ENCODE peak calls at places on chromosomes 2 and 18, in ten cellular contexts. One of them, this sample, is unnamed. For H3K4me1, the result is how much of the 10 kb centered on the place peaks cover.

GRCh38 chr2:127326289-127326945 is 32.5 kb upstream of the ERCC3 start:
- DNase-seq in PC-9: no peak
- DNase-seq in HCT116: no peak
- DNase-seq in MM.1S: no peak
- DNase-seq in K562: no peak
- DNase-seq in PC-3: peak
- DNase-seq in H1: no peak
- DNase-seq in astrocyte: no peak
- DNase-seq in A549: no peak
- DNase-seq in SK-N-SH: no peak
- DNase-seq in this sample: peak

GRCh38 chr2:137938204-137938603 is 26.1 kb upstream of the HNMT start:
- DNase-seq in HCT116: no peak
- DNase-seq in H1: no peak
- DNase-seq in SK-N-SH: no peak
- DNase-seq in MM.1S: no peak
- DNase-seq in PC-3: no peak
- DNase-seq in K562: no peak
- DNase-seq in A549: no peak
- DNase-seq in PC-9: no peak
- DNase-seq in astrocyte: peak
- DNase-seq in this sample: no peak

GRCh38 chr2:143875295-143876199 is 644.4 kb downstream of the ZEB2 start:
- DNase-seq in PC-9: no peak
- DNase-seq in MM.1S: no peak
- DNase-seq in K562: no peak
- DNase-seq in H1: no peak
- DNase-seq in PC-3: no peak
- DNase-seq in SK-N-SH: no peak
- DNase-seq in astrocyte: no peak
- DNase-seq in A549: no peak
- DNase-seq in HCT116: no peak
- DNase-seq in this sample: no peak

GRCh38 chr18:58601468-58602266 is 27.2 kb downstream of the ALPK2 start:
- DNase-seq in HCT116: no peak
- DNase-seq in H1: no peak
- DNase-seq in MM.1S: no peak
- DNase-seq in A549: no peak
- DNase-seq in PC-3: no peak
- DNase-seq in SK-N-SH: no peak
- DNase-seq in K562: no peak
- DNase-seq in PC-9: no peak
- DNase-seq in astrocyte: no peak
- DNase-seq in this sample: no peak

GRCh38 chr18:9328776-9329175 is 5.8 kb upstream of the TWSG1 start:
- DNase-seq in MM.1S: no peak
- DNase-seq in H1: no peak
- DNase-seq in astrocyte: no peak
- DNase-seq in A549: no peak
- DNase-seq in PC-9: no peak
- DNase-seq in SK-N-SH: no peak
- DNase-seq in PC-3: peak
- DNase-seq in HCT116: no peak
- DNase-seq in K562: no peak
- DNase-seq in this sample: no peak

GRCh38 chr2:216695401-216695821 is at the start of gene IGFBP5:
- DNase-seq in H1: peak
- DNase-seq in PC-9: no peak
- DNase-seq in PC-3: peak
- DNase-seq in A549: no peak
- DNase-seq in K562: no peak
- DNase-seq in astrocyte: peak
- DNase-seq in SK-N-SH: peak
- DNase-seq in HCT116: no peak
- DNase-seq in MM.1S: no peak
- DNase-seq in this sample: no peak

GRCh38 chr2:108640731-108641130 is 78.6 kb upstream of the RANBP2 start:
- DNase-seq in K562: no peak
- DNase-seq in HCT116: no peak
- DNase-seq in astrocyte: peak
- DNase-seq in SK-N-SH: peak
- DNase-seq in PC-9: peak
- DNase-seq in MM.1S: no peak
- DNase-seq in A549: peak
- DNase-seq in PC-3: peak
- DNase-seq in H1: no peak
- DNase-seq in this sample: peak

GRCh38 chr18:74682141-74682997 is 84.7 kb downstream of the ZNF407 start:
- DNase-seq in PC-9: no peak
- DNase-seq in MM.1S: no peak
- DNase-seq in HCT116: no peak
- DNase-seq in A549: no peak
- DNase-seq in H1: no peak
- DNase-seq in PC-3: no peak
- DNase-seq in SK-N-SH: no peak
- DNase-seq in astrocyte: peak
- DNase-seq in K562: no peak
- DNase-seq in this sample: peak

GRCh38 chr2:44118257-44118656 is 50.4 kb upstream of the PPM1B start:
- DNase-seq in PC-3: no peak
- DNase-seq in K562: peak
- DNase-seq in PC-9: no peak
- DNase-seq in SK-N-SH: no peak
- DNase-seq in MM.1S: no peak
- DNase-seq in H1: no peak
- DNase-seq in A549: no peak
- DNase-seq in HCT116: no peak
- DNase-seq in astrocyte: peak
- DNase-seq in this sample: no peak

GRCh38 chr2:84115458-84115857 is 343.6 kb downstream of the SUCLG1 start:
- DNase-seq in H1: no peak
- DNase-seq in PC-3: no peak
- DNase-seq in astrocyte: no peak
- DNase-seq in HCT116: no peak
- DNase-seq in SK-N-SH: no peak
- DNase-seq in PC-9: no peak
- DNase-seq in MM.1S: no peak
- DNase-seq in A549: no peak
- DNase-seq in K562: no peak
- DNase-seq in this sample: no peak

GRCh38 chr2:206858972-206859739 is 80.2 kb upstream of the CPO start:
- DNase-seq in A549: no peak
- DNase-seq in H1: no peak
- DNase-seq in SK-N-SH: no peak
- DNase-seq in K562: no peak
- DNase-seq in PC-9: no peak
- DNase-seq in astrocyte: no peak
- DNase-seq in MM.1S: peak
- DNase-seq in HCT116: no peak
- DNase-seq in PC-3: no peak
- DNase-seq in this sample: no peak

GRCh38 chr2:42036413-42036812 is 11.4 kb upstream of the PKDCC start:
- DNase-seq in PC-3: no peak
- DNase-seq in HCT116: no peak
- DNase-seq in PC-9: no peak
- DNase-seq in K562: no peak
- DNase-seq in A549: no peak
- DNase-seq in H1: no peak
- DNase-seq in astrocyte: no peak
- DNase-seq in MM.1S: no peak
- DNase-seq in SK-N-SH: no peak
- DNase-seq in this sample: no peak

GRCh38 chr2:40213071-40213470 is 238.8 kb downstream of the SLC8A1 start:
- DNase-seq in A549: no peak
- DNase-seq in K562: no peak
- DNase-seq in H1: no peak
- DNase-seq in PC-3: peak
- DNase-seq in HCT116: no peak
- DNase-seq in astrocyte: peak
- DNase-seq in SK-N-SH: no peak
- DNase-seq in MM.1S: no peak
- DNase-seq in PC-9: no peak
- DNase-seq in this sample: no peak

GRCh38 chr2:218898109-218898878 is 17.6 kb downstream of the WNT10A start:
- DNase-seq in astrocyte: no peak
- DNase-seq in MM.1S: peak
- DNase-seq in PC-3: peak
- DNase-seq in H1: peak
- DNase-seq in SK-N-SH: peak
- DNase-seq in HCT116: no peak
- DNase-seq in PC-9: no peak
- DNase-seq in K562: peak
- DNase-seq in A549: peak
- DNase-seq in this sample: peak

GRCh38 chr2:169761251-169761969 is 27.8 kb downstream of the KLHL23 start:
- DNase-seq in K562: no peak
- DNase-seq in PC-3: no peak
- DNase-seq in PC-9: no peak
- DNase-seq in MM.1S: no peak
- DNase-seq in SK-N-SH: no peak
- DNase-seq in HCT116: no peak
- DNase-seq in H1: no peak
- DNase-seq in astrocyte: no peak
- DNase-seq in A549: no peak
- DNase-seq in this sample: no peak

GRCh38 chr2:27772804-27773203 is 1.3 kb downstream of the MRPL33 start:
- DNase-seq in A549: no peak
- DNase-seq in MM.1S: no peak
- DNase-seq in PC-3: no peak
- DNase-seq in H1: no peak
- DNase-seq in astrocyte: no peak
- DNase-seq in PC-9: no peak
- DNase-seq in HCT116: no peak
- DNase-seq in SK-N-SH: no peak
- DNase-seq in K562: no peak
- DNase-seq in this sample: no peak

GRCh38 chr2:54099834-54100595 is 15.4 kb upstream of the ACYP2 start:
- DNase-seq in K562: no peak
- DNase-seq in SK-N-SH: no peak
- DNase-seq in astrocyte: no peak
- DNase-seq in A549: no peak
- DNase-seq in HCT116: no peak
- DNase-seq in PC-3: no peak
- DNase-seq in H1: no peak
- DNase-seq in MM.1S: peak
- DNase-seq in PC-9: no peak
- DNase-seq in this sample: no peak
- H3K4me1 ChIP-seq in K562: under half
- H3K4me1 ChIP-seq in SK-N-SH: under half
- H3K4me1 ChIP-seq in astrocyte: under half
- H3K4me1 ChIP-seq in A549: under half
- H3K4me1 ChIP-seq in HCT116: under half
- H3K4me1 ChIP-seq in PC-3: under half
- H3K4me1 ChIP-seq in H1: under half
- H3K4me1 ChIP-seq in MM.1S: under half
- H3K4me1 ChIP-seq in PC-9: under half
- H3K4me1 ChIP-seq in this sample: under half

DNA sequence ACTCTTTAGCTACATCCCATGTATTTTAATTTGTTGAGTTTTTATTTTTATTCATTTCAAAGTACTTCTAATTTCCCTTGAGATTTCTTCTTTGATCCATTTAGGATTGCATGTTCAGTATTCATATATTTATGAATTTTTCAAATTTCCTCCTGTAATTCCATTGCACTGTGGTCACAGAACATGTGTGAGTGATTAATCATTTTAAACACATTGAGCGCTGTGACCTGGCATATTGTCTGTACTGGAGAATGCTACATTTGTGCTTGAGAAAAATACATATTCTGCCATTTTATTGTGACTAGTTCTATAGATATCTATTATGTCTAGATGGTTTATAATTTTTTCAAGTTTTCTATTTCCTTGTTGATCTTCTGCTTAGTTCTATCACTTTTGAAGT is 353.7 kb downstream of the RAD51AP2 start:
- DNase-seq in A549: no peak
- DNase-seq in PC-3: no peak
- DNase-seq in HCT116: no peak
- DNase-seq in K562: no peak
- DNase-seq in H1: no peak
- DNase-seq in SK-N-SH: no peak
- DNase-seq in MM.1S: no peak
- DNase-seq in PC-9: no peak
- DNase-seq in astrocyte: peak
- DNase-seq in this sample: no peak
- H3K4me2 ChIP-seq in A549: no peak
- H3K4me2 ChIP-seq in PC-3: no peak
- H3K4me2 ChIP-seq in HCT116: no peak
- H3K4me2 ChIP-seq in K562: no peak
- H3K4me2 ChIP-seq in H1: no peak
- H3K4me2 ChIP-seq in SK-N-SH: no peak
- H3K4me2 ChIP-seq in MM.1S: no peak
- H3K4me2 ChIP-seq in PC-9: no peak
- H3K4me2 ChIP-seq in astrocyte: no peak
- H3K4me2 ChIP-seq in this sample: no peak

DNA sequence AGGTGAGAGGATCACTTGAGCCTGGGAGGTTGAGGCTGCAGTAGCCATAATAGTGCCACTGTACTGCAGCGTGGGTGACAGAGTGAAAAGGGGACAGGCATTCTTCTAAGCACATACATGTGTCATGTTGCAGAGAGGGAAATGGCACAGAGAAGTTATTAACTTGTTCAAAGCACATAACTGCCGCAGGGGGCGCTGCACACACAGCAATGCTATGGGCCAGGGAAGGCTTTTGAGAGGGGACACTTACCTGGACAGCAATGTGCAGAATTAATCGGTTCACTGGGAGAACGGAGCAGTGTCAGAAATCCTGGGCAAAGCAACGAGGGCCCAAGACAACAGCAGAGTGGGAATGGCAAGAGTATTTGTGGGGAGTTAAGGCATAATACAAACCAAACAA is 2.4 kb downstream of the SCYGR8 start:
- DNase-seq in A549: peak
- DNase-seq in PC-3: peak
- DNase-seq in astrocyte: no peak
- DNase-seq in K562: peak
- DNase-seq in PC-9: no peak
- DNase-seq in MM.1S: no peak
- DNase-seq in SK-N-SH: no peak
- DNase-seq in H1: no peak
- DNase-seq in HCT116: peak
- DNase-seq in this sample: no peak
- TF ChIP-seq CTCF in A549: peak
- TF ChIP-seq CTCF in PC-3: peak
- TF ChIP-seq CTCF in astrocyte: no peak
- TF ChIP-seq CTCF in K562: peak
- TF ChIP-seq CTCF in PC-9: no peak
- TF ChIP-seq CTCF in MM.1S: peak
- TF ChIP-seq CTCF in SK-N-SH: no peak
- TF ChIP-seq CTCF in H1: peak
- TF ChIP-seq CTCF in HCT116: peak
- TF ChIP-seq CTCF in this sample: peak

DNA sequence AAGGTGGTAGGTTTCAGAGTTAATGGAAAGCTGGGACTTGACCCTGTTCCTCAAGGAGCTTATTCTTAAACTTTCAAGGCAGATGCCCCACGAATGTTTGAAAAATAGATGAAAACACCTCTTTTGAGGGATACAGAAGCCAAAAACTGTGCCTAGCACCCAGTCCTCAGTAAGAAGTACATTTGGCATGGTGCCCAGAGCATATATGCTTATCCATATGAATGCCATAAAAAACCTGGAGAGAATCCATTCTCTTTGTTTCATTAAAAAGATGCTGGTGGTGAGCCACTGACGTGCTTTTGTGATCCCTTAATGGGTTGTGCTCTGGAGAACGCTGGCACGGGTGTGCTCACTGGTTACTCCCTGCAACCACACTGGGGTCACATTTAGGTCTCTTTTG is 69.0 kb downstream of the IL1R2 start:
- DNase-seq in K562: no peak
- DNase-seq in astrocyte: no peak
- DNase-seq in PC-3: no peak
- DNase-seq in SK-N-SH: no peak
- DNase-seq in MM.1S: no peak
- DNase-seq in A549: no peak
- DNase-seq in HCT116: no peak
- DNase-seq in PC-9: no peak
- DNase-seq in H1: no peak
- DNase-seq in this sample: no peak
- H3K4me1 ChIP-seq in K562: half or more
- H3K4me1 ChIP-seq in astrocyte: under half
- H3K4me1 ChIP-seq in PC-3: under half
- H3K4me1 ChIP-seq in SK-N-SH: under half
- H3K4me1 ChIP-seq in MM.1S: under half
- H3K4me1 ChIP-seq in A549: under half
- H3K4me1 ChIP-seq in HCT116: under half
- H3K4me1 ChIP-seq in PC-9: under half
- H3K4me1 ChIP-seq in H1: under half
- H3K4me1 ChIP-seq in this sample: under half